ENCODE peak calls at places on chromosome X, in nine cellular contexts. I is MV-4-11; A is activated effector memory CD4-positive, alpha-beta T cell treated with anti-CD3 and anti-CD28 coated beads, Interleukin-2, amount 50 U/mL, for 16 hours; U is amniotic epithelial cell; P is GM13977; M is astrocyte of the cerebellum; T is activated CD4-positive, alpha-beta T cell treated with anti-CD3 and anti-CD28 coated beads, Interleukin-2, amount 10 ng/mL, durations not matched to agents 7 days and 5 days; V is cardiac muscle cell; F is T-helper 22 cell. W is an unnamed sample.

GRCh38 chrX:43860646-43861370 is 21.4 kb downstream of the MAOB start:
- DNase-seq in I (no peak), A (no peak), U (peak), P (no peak), M (peak), T (no peak), V (peak), F (no peak), W (no peak)

GRCh38 chrX:52355108-52355507 is 13.7 kb upstream of the XAGE2 start:
- DNase-seq in I (no peak), A (no peak), U (no peak), P (no peak), M (no peak), T (no peak), V (no peak), F (no peak), W (no peak)

GRCh38 chrX:119996069-119996468 is 52.5 kb upstream of the NKAP start:
- DNase-seq in I (no peak), A (no peak), U (no peak), P (no peak), M (no peak), T (no peak), V (no peak), F (no peak), W (no peak)

GRCh38 chrX:136271300-136271699 is 20.1 kb upstream of the MAP7D3 start:
- DNase-seq in I (peak), A (no peak), U (no peak), P (no peak), M (no peak), T (no peak), V (no peak), F (no peak), W (no peak)

GRCh38 chrX:103730746-103731508 is 20.2 kb downstream of the TMEM31 start:
- DNase-seq in I (no peak), A (no peak), U (peak), P (no peak), M (peak), T (no peak), V (peak), F (no peak), W (no peak)

GRCh38 chrX:11381464-11381863 is 88.3 kb downstream of the AMELX start:
- DNase-seq in I (peak), A (no peak), U (peak), P (peak), M (peak), T (peak), V (peak), F (no peak), W (no peak)

GRCh38 chrX:103565752-103566151 is 19.6 kb upstream of the TCEAL4 start:
- DNase-seq in I (no peak), A (no peak), U (peak), P (no peak), M (peak), T (no peak), V (peak), F (no peak), W (no peak)

GRCh38 chrX:69262036-69262905 is 97.0 kb upstream of the PJA1 start:
- DNase-seq in I (no peak), A (no peak), U (peak), P (no peak), M (no peak), T (no peak), V (peak), F (no peak), W (no peak)

GRCh38 chrX:27078371-27078770 is 384.8 kb downstream of the PPP4R3C start:
- DNase-seq in I (no peak), A (no peak), U (peak), P (no peak), M (no peak), T (no peak), V (no peak), F (no peak), W (no peak)

GRCh38 chrX:134764202-134764785 is 106.0 kb upstream of the PLAC1 start:
- DNase-seq in I (peak), A (no peak), U (peak), P (peak), M (no peak), T (no peak), V (peak), F (no peak), W (no peak)